ENCODE peak calls at places on chromosomes 11 and 22, in four cellular contexts. E, O, Z and X are unnamed samples.

GRCh38 chr11:69241844-69242582 is 51.9 kb upstream of the MYEOV start:
- DNase-seq in E (no peak), O (no peak), Z (no peak), X (no peak)

GRCh38 chr11:14386895-14387480 is 28.0 kb upstream of the RRAS2 start:
- DNase-seq in E (no peak), O (no peak), Z (no peak), X (no peak)

GRCh38 chr11:111456086-111456858 is 55.9 kb downstream of the BTG4 start:
- DNase-seq in E (no peak), O (no peak), Z (no peak), X (no peak)

GRCh38 chr11:21115999-21116398 is 446.6 kb downstream of the NELL1 start:
- DNase-seq in E (no peak), O (no peak), Z (no peak), X (no peak)

GRCh38 chr11:107743161-107743560 is 31.3 kb upstream of the SLN start:
- DNase-seq in E (no peak), O (no peak), Z (no peak), X (no peak)

GRCh38 chr11:64317325-64317960 is at the start of gene TRMT112:
- DNase-seq in E (peak), O (peak), Z (peak), X (peak)

GRCh38 chr11:105489431-105489830 is 120.4 kb upstream of the GRIA4 start:
- DNase-seq in E (no peak), O (no peak), Z (no peak), X (no peak)

GRCh38 chr22:40898850-40899357 is 37.0 kb upstream of the DNAJB7 start:
- DNase-seq in E (no peak), O (no peak), Z (no peak), X (peak)

GRCh38 chr22:44667829-44668189 is 34.2 kb upstream of the PRR5 start:
- DNase-seq in E (no peak), O (no peak), Z (no peak), X (no peak)

GRCh38 chr22:46665151-46665695 is 45.0 kb downstream of the GRAMD4 start:
- DNase-seq in E (no peak), O (no peak), Z (no peak), X (no peak)

GRCh38 chr22:27626675-27627443 is 174.7 kb downstream of the MN1 start:
- DNase-seq in E (no peak), O (no peak), Z (no peak), X (no peak)

GRCh38 chr22:17997456-17997855 is 26.9 kb downstream of the MICAL3 start:
- DNase-seq in E (no peak), O (no peak), Z (no peak), X (no peak)

GRCh38 chr11:19984048-19984742 is 176.1 kb downstream of the DBX1 start:
- DNase-seq in E (no peak), O (no peak), Z (no peak), X (no peak)

GRCh38 chr11:44787981-44788380 is 61.2 kb downstream of the TSPAN18 start:
- DNase-seq in E (no peak), O (no peak), Z (peak), X (no peak)

GRCh38 chr22:29071261-29072045 is 1.4 kb upstream of the KREMEN1 start:
- DNase-seq in E (peak), O (no peak), Z (peak), X (no peak)

GRCh38 chr11:103070142-103070541 is 21.8 kb downstream of the DCUN1D5 start:
- DNase-seq in E (no peak), O (no peak), Z (no peak), X (no peak)

GRCh38 chr11:60987577-60988277 is 16.2 kb downstream of the CD6 start:
- DNase-seq in E (no peak), O (no peak), Z (no peak), X (no peak)

GRCh38 chr11:76369406-76369805 is 11.5 kb downstream of the THAP12 start:
- DNase-seq in E (no peak), O (no peak), Z (no peak), X (no peak)

GRCh38 chr11:92453055-92453454 is 228.4 kb downstream of the FAT3 start:
- DNase-seq in E (no peak), O (no peak), Z (no peak), X (peak)

GRCh38 chr11:2777871-2778629 is 78.3 kb upstream of the KCNQ1OT1 start:
- DNase-seq in E (no peak), O (peak), Z (peak), X (no peak)

GRCh38 chr11:83063073-83063754 is 8.5 kb downstream of the RAB30 start:
- DNase-seq in E (no peak), O (no peak), Z (no peak), X (no peak)

GRCh38 chr11:123054301-123055065 is 7.5 kb downstream of the HSPA8 start:
- DNase-seq in E (no peak), O (no peak), Z (no peak), X (peak)

GRCh38 chr11:64379160-64379559 is 20.2 kb downstream of the RPS6KA4 start:
- DNase-seq in E (no peak), O (no peak), Z (no peak), X (no peak)

GRCh38 chr11:66146940-66147339 is 76.9 kb downstream of the PACS1 start:
- DNase-seq in E (no peak), O (no peak), Z (no peak), X (no peak)

GRCh38 chr11:27626269-27626937 is 73.9 kb downstream of the BDNF start:
- DNase-seq in E (no peak), O (no peak), Z (no peak), X (no peak)

GRCh38 chr11:2433106-2433925 is 11.0 kb downstream of the TRPM5 start:
- DNase-seq in E (no peak), O (no peak), Z (peak), X (no peak)

GRCh38 chr11:10026514-10026913 is 267.5 kb downstream of the SBF2 start:
- DNase-seq in E (no peak), O (no peak), Z (no peak), X (peak)

GRCh38 chr11:111733655-111734088 is 32.5 kb downstream of the PPP2R1B start:
- DNase-seq in E (no peak), O (no peak), Z (peak), X (no peak)

GRCh38 chr11:133984828-133985227 is 28.1 kb upstream of the IGSF9B start:
- DNase-seq in E (no peak), O (no peak), Z (no peak), X (no peak)

GRCh38 chr11:33266418-33267215 is 9.4 kb downstream of the HIPK3 start:
- DNase-seq in E (no peak), O (no peak), Z (no peak), X (no peak)

GRCh38 chr22:27785818-27786217 is 15.7 kb downstream of the MN1 start:
- DNase-seq in E (no peak), O (no peak), Z (no peak), X (no peak)

GRCh38 chr11:105202844-105203548 is 63.4 kb upstream of the CARD18 start:
- DNase-seq in E (no peak), O (no peak), Z (no peak), X (no peak)

GRCh38 chr11:97247601-97248000 is 857.8 kb downstream of the JRKL start:
- DNase-seq in E (no peak), O (no peak), Z (no peak), X (no peak)

GRCh38 chr11:95487391-95487790 is 256.4 kb upstream of the SESN3 start:
- DNase-seq in E (no peak), O (no peak), Z (no peak), X (no peak)

GRCh38 chr11:111846640-111847039 is 24.7 kb downstream of the ALG9 start:
- DNase-seq in E (no peak), O (no peak), Z (no peak), X (peak)

GRCh38 chr11:47606731-47607130 is 12.5 kb upstream of the C1QTNF4 start:
- DNase-seq in E (no peak), O (no peak), Z (no peak), X (no peak)

GRCh38 chr22:37212174-37212906 is at the start of gene SSTR3:
- DNase-seq in E (no peak), O (no peak), Z (peak), X (no peak)

GRCh38 chr11:64743591-64744543 is at the start of gene RASGRP2:
- DNase-seq in E (peak), O (peak), Z (peak), X (no peak)

GRCh38 chr11:45920531-45921477 is 1.7 kb upstream of the LARGE2 start:
- DNase-seq in E (no peak), O (no peak), Z (peak), X (no peak)
- H3K27ac ChIP-seq in E (no peak), O (peak), Z (no peak), X (no peak)

GRCh38 chr11:7889985-7890384 is 41.1 kb downstream of the OR10A6 start:
- DNase-seq in E (no peak), O (no peak), Z (no peak), X (no peak)
- H3K4me3 ChIP-seq in E (no peak), O (no peak), Z (no peak), X (no peak)

DNA sequence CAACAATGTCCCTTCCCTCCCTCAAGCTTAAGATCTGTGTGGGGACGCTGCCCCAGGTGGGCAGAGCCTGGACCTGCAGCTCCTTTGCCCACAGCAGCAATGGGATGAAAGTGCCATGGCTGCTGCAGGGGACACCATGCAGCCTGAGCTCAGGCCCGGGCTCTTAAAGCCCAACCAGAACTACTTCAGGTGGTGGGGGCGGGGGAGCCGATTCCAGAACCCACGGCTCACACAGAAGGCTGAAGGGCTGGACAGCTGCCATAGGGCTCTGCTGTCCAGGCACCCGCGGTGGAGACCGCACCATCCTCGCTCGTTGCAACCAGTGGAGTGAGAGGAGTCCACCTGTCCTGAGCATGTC is 12.5 kb downstream of the CHID1 start:
- DNase-seq in E (no peak), O (no peak), Z (no peak), X (no peak)
- TF ChIP-seq CTCF in E (no peak), O (no peak), Z (no peak), X (peak)

DNA sequence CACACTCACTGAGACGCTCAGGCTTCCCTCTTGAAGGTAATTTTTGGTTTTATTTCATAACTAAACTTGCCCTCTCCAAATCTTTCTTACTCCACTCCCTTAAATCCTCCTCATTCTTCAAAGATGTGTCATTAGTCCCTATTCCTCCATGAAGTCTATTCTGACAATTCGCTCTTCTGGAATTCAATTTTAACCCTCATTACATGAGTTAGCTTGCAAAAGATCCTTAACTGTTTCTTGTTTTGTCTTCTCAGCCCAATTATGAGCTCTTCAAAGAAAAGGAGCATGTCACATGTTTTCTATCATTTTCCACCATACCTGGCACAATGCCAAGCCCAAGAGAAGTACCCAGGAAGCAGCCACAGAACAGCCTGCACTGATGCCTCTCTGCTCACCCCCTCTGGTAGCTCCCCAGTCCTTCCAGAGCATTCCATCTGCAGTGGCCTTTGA is 13.0 kb downstream of the GALNT18 start:
- DNase-seq in E (no peak), O (no peak), Z (no peak), X (no peak)
- H3K27ac ChIP-seq in E (no peak), O (peak), Z (peak), X (no peak)

DNA sequence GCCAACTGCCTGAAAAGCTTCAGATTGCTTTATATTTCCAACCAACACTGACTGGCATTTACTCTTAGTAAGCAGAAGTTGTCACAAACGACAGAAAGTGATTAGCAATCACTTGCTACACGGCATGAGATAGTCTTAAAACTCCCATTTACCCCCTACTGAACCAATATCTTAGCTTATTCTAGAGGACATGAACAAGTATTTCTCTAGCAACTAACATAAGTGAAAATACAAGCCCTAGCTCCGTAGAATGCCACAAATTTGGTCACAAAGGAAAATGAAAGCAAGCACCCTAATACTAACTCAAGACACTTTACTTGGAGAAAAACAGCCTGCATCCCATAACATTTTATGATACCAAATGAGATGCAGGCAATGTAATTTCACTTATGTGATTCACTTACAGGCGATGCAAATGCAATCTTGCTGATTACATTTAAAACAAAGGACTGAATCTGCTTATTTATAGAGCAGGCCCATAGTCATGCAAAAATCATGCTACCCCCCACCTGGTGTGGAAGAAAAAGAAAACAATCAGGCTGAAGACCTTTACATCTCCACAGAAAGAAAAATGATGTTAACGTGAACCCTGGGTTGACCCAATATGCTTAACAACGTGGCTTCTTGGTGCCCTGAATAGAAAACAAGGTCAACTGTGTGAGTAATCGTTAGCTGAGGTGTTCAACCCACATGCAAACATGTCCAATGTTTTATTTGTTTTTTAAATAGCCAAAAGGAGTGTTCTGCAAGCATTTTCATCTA is 25.6 kb downstream of the MPPED2 start:
- DNase-seq in E (no peak), O (no peak), Z (no peak), X (no peak)
- H3K4me3 ChIP-seq in E (no peak), O (no peak), Z (no peak), X (no peak)

GRCh38 chr11:132095230-132096165 is 725.1 kb downstream of the NTM start:
- DNase-seq in E (no peak), O (no peak), Z (no peak), X (no peak)

GRCh38 chr11:132101861-132102260 is 731.4 kb downstream of the NTM start:
- DNase-seq in E (no peak), O (no peak), Z (no peak), X (no peak)

GRCh38 chr11:132103006-132103405 is 732.6 kb downstream of the NTM start:
- DNase-seq in E (no peak), O (no peak), Z (no peak), X (no peak)

GRCh38 chr11:132100583-132100982 is 730.2 kb downstream of the NTM start:
- DNase-seq in E (no peak), O (no peak), Z (no peak), X (no peak)

GRCh38 chr11:132099692-132100091 is 729.3 kb downstream of the NTM start:
- DNase-seq in E (no peak), O (no peak), Z (no peak), X (no peak)
- TF ChIP-seq CTCF in E (no peak), O (no peak), Z (no peak), X (peak)

DNA sequence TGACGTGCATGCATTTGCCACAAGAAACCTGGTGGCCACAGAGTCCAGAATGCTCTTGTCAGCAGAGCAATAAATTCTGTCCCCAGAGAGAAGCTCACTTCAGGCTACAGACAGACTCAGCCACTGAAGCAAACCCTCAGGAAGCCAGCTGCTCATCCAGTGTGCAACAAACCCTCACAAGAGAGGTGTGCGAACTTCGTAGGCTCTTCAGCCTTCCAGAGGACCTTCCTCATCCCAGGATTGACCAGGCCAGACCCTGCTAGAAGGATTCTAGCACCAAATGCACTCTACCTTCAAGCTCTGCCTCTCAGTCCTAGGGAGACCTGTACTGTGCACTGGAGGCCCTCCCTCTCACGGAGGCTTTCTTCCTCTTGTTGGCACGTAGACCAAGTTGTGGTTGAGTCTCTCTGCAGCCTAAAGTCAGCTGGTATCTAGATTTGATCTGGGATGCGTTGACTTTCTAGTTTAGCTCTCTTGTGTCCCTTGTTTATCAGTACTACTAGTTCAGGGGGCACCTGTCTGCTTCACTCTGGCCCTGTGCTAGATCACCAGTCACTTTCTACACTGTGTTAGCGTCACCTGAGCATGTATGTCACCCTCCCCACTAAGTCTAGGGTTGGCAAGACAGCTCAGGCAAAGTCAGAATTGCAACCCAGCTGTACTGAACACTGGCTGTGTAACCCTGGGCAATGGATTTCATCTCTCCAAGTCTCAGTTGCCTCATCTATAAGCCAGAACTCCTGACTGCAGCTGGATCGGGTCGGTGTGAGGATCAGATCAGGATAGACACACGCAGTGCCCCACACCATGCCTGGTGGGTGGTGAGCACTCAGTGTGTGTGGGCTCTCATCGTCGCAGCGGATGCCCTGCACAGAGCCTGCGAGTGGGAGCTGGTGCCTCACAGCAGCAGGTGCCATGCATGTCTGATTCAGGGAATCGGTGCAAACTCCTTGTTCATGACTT is 22.1 kb upstream of the TMPRSS13 start:
- DNase-seq in E (peak), O (peak), Z (peak), X (no peak)
- H3K27ac ChIP-seq in E (peak), O (peak), Z (peak), X (no peak)

DNA sequence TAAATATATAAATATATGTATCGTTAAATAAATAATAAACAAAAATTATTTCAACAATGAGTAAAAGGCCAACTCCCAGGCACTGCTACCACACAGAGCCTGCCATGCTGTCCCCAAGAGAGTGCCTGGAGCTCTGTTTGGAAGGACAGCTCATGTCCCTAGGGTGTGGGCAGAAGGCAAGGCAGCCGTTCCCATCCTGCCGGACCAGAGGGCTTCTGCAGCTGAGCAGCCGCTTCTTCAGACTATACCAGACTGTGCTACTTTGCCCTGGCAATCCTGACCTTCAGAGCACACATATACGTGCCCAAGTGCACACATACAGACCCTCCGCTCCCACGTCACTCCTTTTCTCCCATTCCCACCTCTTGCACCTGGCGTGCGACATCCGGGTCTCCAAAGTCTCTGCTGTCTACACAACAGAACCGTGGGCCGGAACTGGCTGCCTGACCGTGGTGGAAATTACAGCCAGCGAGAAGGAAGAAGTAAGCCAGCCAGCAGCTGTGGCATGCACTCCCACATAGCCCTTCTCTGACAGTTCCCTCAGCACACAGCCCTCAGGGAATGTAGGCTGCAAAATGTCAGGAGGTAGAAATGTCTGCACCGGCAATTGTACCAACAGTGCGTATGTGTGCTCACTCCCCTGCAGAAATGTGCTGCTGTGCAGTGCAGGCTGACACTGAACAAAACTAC is 24.0 kb downstream of the PAX6 start:
- DNase-seq in E (no peak), O (no peak), Z (no peak), X (no peak)
- H3K4me3 ChIP-seq in E (no peak), O (no peak), Z (no peak), X (no peak)